ENCODE peak calls at places on chromosomes 16 and 17, in five cellular contexts. I, N, L, J and C are unnamed samples.

GRCh38 chr17:7922499-7923289 is 6.6 kb upstream of the RNF227 start:
- DNase-seq in N (peak; percentile 97), J (peak; percentile 86), I (peak; percentile 74), L (peak; percentile 80), C (peak; percentile 90)

GRCh38 chr17:78154903-78155811 is 9.0 kb downstream of the C17orf99 start:
- DNase-seq in L (no peak), I (no peak), N (no peak), J (no peak), C (no peak)

GRCh38 chr16:56932588-56933265 is 785 bp downstream of the HERPUD1 start:
- DNase-seq in N (peak; percentile 95), J (peak; percentile 70), I (peak; percentile 18), L (peak; percentile 24), C (peak; percentile 86)

GRCh38 chr17:55547027-55547670 is 35.9 kb upstream of the SMIM36 start:
- DNase-seq in I (no peak), N (no peak), J (peak; percentile 36), L (no peak), C (no peak)

GRCh38 chr16:81996664-81997529 is 14.4 kb downstream of the SDR42E1 start:
- DNase-seq in I (no peak), L (no peak), N (no peak), J (no peak), C (no peak)

GRCh38 chr16:73058616-73059409 is 10.9 kb upstream of the ZFHX3 start:
- DNase-seq in N (no peak), I (no peak), L (peak; percentile 8), J (no peak), C (no peak)

GRCh38 chr17:76459674-76460073 is 6.7 kb upstream of the UBE2O start:
- DNase-seq in N (no peak), J (no peak), L (no peak), I (no peak), C (no peak)

GRCh38 chr16:67888311-67888710 is 3.6 kb downstream of the NRN1L start:
- DNase-seq in L (no peak), J (no peak), N (no peak), I (no peak), C (no peak)

GRCh38 chr16:2809149-2809760 is 7.8 kb upstream of the PRSS21 start:
- DNase-seq in L (no peak), J (no peak), I (no peak), N (no peak), C (no peak)